ENCODE peak calls at places on chromosome 6, in ten cellular contexts. One of them, this sample, is unnamed.

GRCh38 chr6:101626264-101626663 is 232.8 kb downstream of the GRIK2 start:
- DNase-seq in breast epithelium: no peak
- DNase-seq in left ventricle myocardium inferior: no peak
- DNase-seq in lower lobe of right lung: no peak
- DNase-seq in heart left ventricle: no peak
- DNase-seq in GM13977: no peak
- DNase-seq in PC-3: no peak
- DNase-seq in cardiac muscle cell: no peak
- DNase-seq in bronchial epithelial cell: no peak
- DNase-seq in foreskin fibroblast: no peak
- DNase-seq in this sample: no peak

GRCh38 chr6:30067460-30068139 is 602 bp downstream of the PPP1R11 start:
- DNase-seq in breast epithelium: no peak
- DNase-seq in left ventricle myocardium inferior: no peak
- DNase-seq in lower lobe of right lung: no peak
- DNase-seq in heart left ventricle: no peak
- DNase-seq in GM13977: no peak
- DNase-seq in PC-3: no peak
- DNase-seq in cardiac muscle cell: peak
- DNase-seq in bronchial epithelial cell: no peak
- DNase-seq in foreskin fibroblast: no peak
- DNase-seq in this sample: no peak

GRCh38 chr6:10276888-10277287 is 138.0 kb downstream of the TFAP2A start:
- DNase-seq in breast epithelium: no peak
- DNase-seq in left ventricle myocardium inferior: no peak
- DNase-seq in lower lobe of right lung: no peak
- DNase-seq in heart left ventricle: no peak
- DNase-seq in GM13977: no peak
- DNase-seq in PC-3: no peak
- DNase-seq in cardiac muscle cell: no peak
- DNase-seq in bronchial epithelial cell: no peak
- DNase-seq in foreskin fibroblast: no peak
- DNase-seq in this sample: no peak

GRCh38 chr6:151627689-151628444 is 134.1 kb downstream of the CCDC170 start:
- DNase-seq in breast epithelium: no peak
- DNase-seq in left ventricle myocardium inferior: no peak
- DNase-seq in lower lobe of right lung: no peak
- DNase-seq in heart left ventricle: no peak
- DNase-seq in GM13977: peak
- DNase-seq in PC-3: peak
- DNase-seq in cardiac muscle cell: no peak
- DNase-seq in bronchial epithelial cell: peak
- DNase-seq in foreskin fibroblast: peak
- DNase-seq in this sample: no peak

GRCh38 chr6:159038914-159039884 is 5.6 kb downstream of the TAGAP start:
- DNase-seq in breast epithelium: no peak
- DNase-seq in left ventricle myocardium inferior: no peak
- DNase-seq in lower lobe of right lung: no peak
- DNase-seq in heart left ventricle: no peak
- DNase-seq in GM13977: peak
- DNase-seq in PC-3: peak
- DNase-seq in cardiac muscle cell: no peak
- DNase-seq in bronchial epithelial cell: peak
- DNase-seq in foreskin fibroblast: peak
- DNase-seq in this sample: no peak

GRCh38 chr6:116073765-116074450 is 13.2 kb upstream of the FRK start:
- DNase-seq in breast epithelium: no peak
- DNase-seq in left ventricle myocardium inferior: no peak
- DNase-seq in lower lobe of right lung: no peak
- DNase-seq in heart left ventricle: no peak
- DNase-seq in GM13977: no peak
- DNase-seq in PC-3: peak
- DNase-seq in cardiac muscle cell: no peak
- DNase-seq in bronchial epithelial cell: peak
- DNase-seq in foreskin fibroblast: peak
- DNase-seq in this sample: no peak

GRCh38 chr6:143586557-143586956 is 75.0 kb upstream of the FUCA2 start:
- DNase-seq in breast epithelium: no peak
- DNase-seq in left ventricle myocardium inferior: no peak
- DNase-seq in lower lobe of right lung: no peak
- DNase-seq in heart left ventricle: no peak
- DNase-seq in GM13977: no peak
- DNase-seq in PC-3: no peak
- DNase-seq in cardiac muscle cell: no peak
- DNase-seq in bronchial epithelial cell: no peak
- DNase-seq in foreskin fibroblast: no peak
- DNase-seq in this sample: no peak

GRCh38 chr6:26330835-26331808 is 33.9 kb upstream of the BTN3A2 start:
- DNase-seq in breast epithelium: no peak
- DNase-seq in left ventricle myocardium inferior: no peak
- DNase-seq in lower lobe of right lung: no peak
- DNase-seq in heart left ventricle: no peak
- DNase-seq in GM13977: no peak
- DNase-seq in PC-3: peak
- DNase-seq in cardiac muscle cell: no peak
- DNase-seq in bronchial epithelial cell: peak
- DNase-seq in foreskin fibroblast: peak
- DNase-seq in this sample: no peak

GRCh38 chr6:156988276-156989158 is 211.3 kb downstream of the ARID1B start:
- DNase-seq in breast epithelium: no peak
- DNase-seq in left ventricle myocardium inferior: no peak
- DNase-seq in lower lobe of right lung: no peak
- DNase-seq in heart left ventricle: no peak
- DNase-seq in GM13977: peak
- DNase-seq in PC-3: no peak
- DNase-seq in cardiac muscle cell: peak
- DNase-seq in bronchial epithelial cell: peak
- DNase-seq in foreskin fibroblast: no peak
- DNase-seq in this sample: no peak

GRCh38 chr6:106618324-106618723 is 11.0 kb downstream of the RTN4IP1 start:
- DNase-seq in breast epithelium: no peak
- DNase-seq in left ventricle myocardium inferior: no peak
- DNase-seq in lower lobe of right lung: no peak
- DNase-seq in heart left ventricle: no peak
- DNase-seq in GM13977: no peak
- DNase-seq in PC-3: no peak
- DNase-seq in cardiac muscle cell: no peak
- DNase-seq in bronchial epithelial cell: no peak
- DNase-seq in foreskin fibroblast: no peak
- DNase-seq in this sample: no peak

GRCh38 chr6:169215201-169215661 is 38.4 kb downstream of the THBS2 start:
- DNase-seq in breast epithelium: no peak
- DNase-seq in left ventricle myocardium inferior: no peak
- DNase-seq in lower lobe of right lung: no peak
- DNase-seq in heart left ventricle: no peak
- DNase-seq in GM13977: no peak
- DNase-seq in PC-3: no peak
- DNase-seq in cardiac muscle cell: no peak
- DNase-seq in bronchial epithelial cell: no peak
- DNase-seq in foreskin fibroblast: peak
- DNase-seq in this sample: no peak

GRCh38 chr6:169212436-169212835 is 41.2 kb downstream of the THBS2 start:
- DNase-seq in breast epithelium: no peak
- DNase-seq in left ventricle myocardium inferior: no peak
- DNase-seq in lower lobe of right lung: no peak
- DNase-seq in heart left ventricle: no peak
- DNase-seq in GM13977: no peak
- DNase-seq in PC-3: no peak
- DNase-seq in cardiac muscle cell: no peak
- DNase-seq in bronchial epithelial cell: no peak
- DNase-seq in foreskin fibroblast: peak
- DNase-seq in this sample: no peak

GRCh38 chr6:169211881-169212280 is 41.8 kb downstream of the THBS2 start:
- DNase-seq in breast epithelium: no peak
- DNase-seq in left ventricle myocardium inferior: no peak
- DNase-seq in lower lobe of right lung: no peak
- DNase-seq in heart left ventricle: no peak
- DNase-seq in GM13977: no peak
- DNase-seq in PC-3: no peak
- DNase-seq in cardiac muscle cell: no peak
- DNase-seq in bronchial epithelial cell: no peak
- DNase-seq in foreskin fibroblast: no peak
- DNase-seq in this sample: no peak

GRCh38 chr6:169213814-169214520 is 39.7 kb downstream of the THBS2 start:
- DNase-seq in breast epithelium: no peak
- DNase-seq in left ventricle myocardium inferior: no peak
- DNase-seq in lower lobe of right lung: no peak
- DNase-seq in heart left ventricle: no peak
- DNase-seq in GM13977: no peak
- DNase-seq in PC-3: no peak
- DNase-seq in cardiac muscle cell: no peak
- DNase-seq in bronchial epithelial cell: no peak
- DNase-seq in foreskin fibroblast: no peak
- DNase-seq in this sample: no peak

GRCh38 chr6:169212897-169213813 is 40.5 kb downstream of the THBS2 start:
- DNase-seq in breast epithelium: peak
- DNase-seq in left ventricle myocardium inferior: peak
- DNase-seq in lower lobe of right lung: peak
- DNase-seq in heart left ventricle: peak
- DNase-seq in GM13977: peak
- DNase-seq in PC-3: peak
- DNase-seq in cardiac muscle cell: peak
- DNase-seq in bronchial epithelial cell: peak
- DNase-seq in foreskin fibroblast: peak
- DNase-seq in this sample: no peak
- TF ChIP-seq CTCF in breast epithelium: no peak
- TF ChIP-seq CTCF in left ventricle myocardium inferior: peak
- TF ChIP-seq CTCF in lower lobe of right lung: peak
- TF ChIP-seq CTCF in heart left ventricle: peak
- TF ChIP-seq CTCF in GM13977: peak
- TF ChIP-seq CTCF in PC-3: peak
- TF ChIP-seq CTCF in cardiac muscle cell: peak
- TF ChIP-seq CTCF in bronchial epithelial cell: no peak
- TF ChIP-seq CTCF in foreskin fibroblast: peak
- TF ChIP-seq CTCF in this sample: peak

GRCh38 chr6:53956068-53956711 is 155.1 kb upstream of the MLIP start:
- DNase-seq in breast epithelium: peak
- DNase-seq in left ventricle myocardium inferior: peak
- DNase-seq in lower lobe of right lung: peak
- DNase-seq in heart left ventricle: peak
- DNase-seq in GM13977: peak
- DNase-seq in PC-3: peak
- DNase-seq in cardiac muscle cell: peak
- DNase-seq in bronchial epithelial cell: peak
- DNase-seq in foreskin fibroblast: peak
- DNase-seq in this sample: no peak
- TF ChIP-seq CTCF in breast epithelium: peak
- TF ChIP-seq CTCF in left ventricle myocardium inferior: peak
- TF ChIP-seq CTCF in lower lobe of right lung: peak
- TF ChIP-seq CTCF in heart left ventricle: peak
- TF ChIP-seq CTCF in GM13977: peak
- TF ChIP-seq CTCF in PC-3: peak
- TF ChIP-seq CTCF in cardiac muscle cell: peak
- TF ChIP-seq CTCF in bronchial epithelial cell: peak
- TF ChIP-seq CTCF in foreskin fibroblast: peak
- TF ChIP-seq CTCF in this sample: peak

DNA sequence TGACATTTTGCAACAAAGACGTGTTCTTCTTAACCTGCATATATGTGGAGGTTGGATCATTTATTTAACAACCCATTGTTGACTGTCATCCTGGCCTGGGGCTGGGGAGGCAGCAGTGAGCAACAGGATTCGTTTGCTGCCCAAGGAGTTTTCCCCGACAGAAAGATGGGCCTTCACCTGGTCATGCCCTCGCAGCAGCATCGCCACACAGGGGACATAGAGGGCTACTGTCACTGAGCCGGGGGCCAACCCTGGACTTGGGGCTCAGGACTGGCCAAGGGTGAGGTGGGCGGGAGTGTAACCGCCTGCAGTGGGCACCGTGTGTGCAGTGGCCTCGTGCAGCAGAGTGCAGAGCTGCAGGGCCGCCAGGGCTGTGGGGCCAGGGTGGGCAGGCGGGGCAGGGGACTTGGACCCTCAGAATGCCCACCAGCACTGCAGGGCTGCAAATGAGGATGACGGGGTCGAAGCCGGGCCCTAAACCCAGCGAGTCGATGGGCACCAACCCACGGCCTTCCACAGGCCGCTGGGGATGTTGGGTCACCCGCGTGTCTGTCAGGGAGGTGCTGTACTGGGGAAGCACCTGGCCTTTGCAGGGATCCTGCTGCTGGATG is 11.8 kb downstream of the DUSP22 start:
- DNase-seq in breast epithelium: no peak
- DNase-seq in left ventricle myocardium inferior: no peak
- DNase-seq in lower lobe of right lung: no peak
- DNase-seq in heart left ventricle: no peak
- DNase-seq in GM13977: no peak
- DNase-seq in PC-3: no peak
- DNase-seq in cardiac muscle cell: no peak
- DNase-seq in bronchial epithelial cell: no peak
- DNase-seq in foreskin fibroblast: no peak
- DNase-seq in this sample: no peak
- TF ChIP-seq CTCF in breast epithelium: no peak
- TF ChIP-seq CTCF in left ventricle myocardium inferior: peak
- TF ChIP-seq CTCF in lower lobe of right lung: no peak
- TF ChIP-seq CTCF in heart left ventricle: no peak
- TF ChIP-seq CTCF in GM13977: peak
- TF ChIP-seq CTCF in PC-3: peak
- TF ChIP-seq CTCF in cardiac muscle cell: no peak
- TF ChIP-seq CTCF in bronchial epithelial cell: no peak
- TF ChIP-seq CTCF in foreskin fibroblast: no peak
- TF ChIP-seq CTCF in this sample: peak

GRCh38 chr6:2871922-2872321 is 30.3 kb upstream of the SERPINB1 start:
- DNase-seq in breast epithelium: no peak
- DNase-seq in left ventricle myocardium inferior: no peak
- DNase-seq in lower lobe of right lung: no peak
- DNase-seq in heart left ventricle: no peak
- DNase-seq in GM13977: no peak
- DNase-seq in PC-3: no peak
- DNase-seq in cardiac muscle cell: no peak
- DNase-seq in bronchial epithelial cell: no peak
- DNase-seq in foreskin fibroblast: no peak
- DNase-seq in this sample: no peak

GRCh38 chr6:2872417-2873358 is 30.4 kb downstream of the SERPINB9 start:
- DNase-seq in breast epithelium: no peak
- DNase-seq in left ventricle myocardium inferior: no peak
- DNase-seq in lower lobe of right lung: no peak
- DNase-seq in heart left ventricle: no peak
- DNase-seq in GM13977: no peak
- DNase-seq in PC-3: no peak
- DNase-seq in cardiac muscle cell: no peak
- DNase-seq in bronchial epithelial cell: no peak
- DNase-seq in foreskin fibroblast: no peak
- DNase-seq in this sample: no peak

GRCh38 chr6:2871102-2871501 is 29.4 kb upstream of the SERPINB1 start:
- DNase-seq in breast epithelium: no peak
- DNase-seq in left ventricle myocardium inferior: no peak
- DNase-seq in lower lobe of right lung: no peak
- DNase-seq in heart left ventricle: no peak
- DNase-seq in GM13977: no peak
- DNase-seq in PC-3: no peak
- DNase-seq in cardiac muscle cell: no peak
- DNase-seq in bronchial epithelial cell: no peak
- DNase-seq in foreskin fibroblast: no peak
- DNase-seq in this sample: no peak

GRCh38 chr6:2868637-2869379 is 27.1 kb upstream of the SERPINB1 start:
- DNase-seq in breast epithelium: no peak
- DNase-seq in left ventricle myocardium inferior: no peak
- DNase-seq in lower lobe of right lung: no peak
- DNase-seq in heart left ventricle: no peak
- DNase-seq in GM13977: no peak
- DNase-seq in PC-3: no peak
- DNase-seq in cardiac muscle cell: no peak
- DNase-seq in bronchial epithelial cell: no peak
- DNase-seq in foreskin fibroblast: no peak
- DNase-seq in this sample: no peak

GRCh38 chr6:2870046-2870636 is 28.5 kb upstream of the SERPINB1 start:
- DNase-seq in breast epithelium: no peak
- DNase-seq in left ventricle myocardium inferior: no peak
- DNase-seq in lower lobe of right lung: no peak
- DNase-seq in heart left ventricle: no peak
- DNase-seq in GM13977: no peak
- DNase-seq in PC-3: no peak
- DNase-seq in cardiac muscle cell: no peak
- DNase-seq in bronchial epithelial cell: no peak
- DNase-seq in foreskin fibroblast: no peak
- DNase-seq in this sample: no peak
- TF ChIP-seq CTCF in breast epithelium: no peak
- TF ChIP-seq CTCF in left ventricle myocardium inferior: no peak
- TF ChIP-seq CTCF in lower lobe of right lung: no peak
- TF ChIP-seq CTCF in heart left ventricle: no peak
- TF ChIP-seq CTCF in GM13977: no peak
- TF ChIP-seq CTCF in PC-3: no peak
- TF ChIP-seq CTCF in cardiac muscle cell: no peak
- TF ChIP-seq CTCF in bronchial epithelial cell: no peak
- TF ChIP-seq CTCF in foreskin fibroblast: no peak
- TF ChIP-seq CTCF in this sample: no peak